ENCODE peak calls at places on chromosome 20, in six cellular contexts. C is foreskin fibroblast, T is fibroblast of lung, E is fibroblast of the aortic adventitia, N is body of pancreas, U is GM06990. Q is an unnamed sample.

GRCh38 chr20:6665621-6666345 is 101.7 kb upstream of the BMP2 start:
- DNase-seq in C (no peak), T (peak; percentile 36), E (no peak), N (no peak), U (no peak), Q (no peak)

GRCh38 chr20:8331740-8332412 is 199.8 kb downstream of the PLCB1 start:
- DNase-seq in C (peak; percentile 83), T (peak; percentile 85), E (peak; percentile 53), N (peak; percentile 49), U (no peak), Q (peak; percentile 10)

GRCh38 chr20:22626501-22626900 is 42.1 kb upstream of the FOXA2 start:
- DNase-seq in C (no peak), T (no peak), E (no peak), N (no peak), U (no peak), Q (no peak)

GRCh38 chr20:57398231-57398821 is 7.1 kb downstream of the RBM38 start:
- DNase-seq in C (no peak), T (no peak), E (no peak), N (peak; percentile 60), U (peak; percentile 96), Q (no peak)

GRCh38 chr20:26218301-26218700 is 521.6 kb upstream of the ZNF337 start:
- DNase-seq in C (peak; percentile 26), T (no peak), E (peak; percentile 9), N (no peak), U (no peak), Q (no peak)

GRCh38 chr20:33680681-33681080 is 5.5 kb downstream of the E2F1 start:
- DNase-seq in C (no peak), T (peak; percentile 51), E (peak; percentile 78), N (no peak), U (no peak), Q (no peak)

GRCh38 chr20:57298457-57298856 is 31.1 kb upstream of the SPO11 start:
- DNase-seq in C (no peak), T (no peak), E (no peak), N (no peak), U (no peak), Q (no peak)

GRCh38 chr20:16520154-16520553 is 53.1 kb downstream of the KIF16B start:
- DNase-seq in C (no peak), T (peak; percentile 11), E (no peak), N (no peak), U (no peak), Q (no peak)

GRCh38 chr20:3670511-3670910 is 7.3 kb upstream of the GFRA4 start:
- DNase-seq in C (no peak), T (no peak), E (no peak), N (no peak), U (no peak), Q (no peak)

GRCh38 chr20:58546756-58547526 is 31.7 kb upstream of the APCDD1L start:
- DNase-seq in C (no peak), T (peak; percentile 43), E (no peak), N (no peak), U (no peak), Q (no peak)

GRCh38 chr20:41377275-41377674 is 10.7 kb upstream of the EMILIN3 start:
- DNase-seq in C (no peak), T (no peak), E (no peak), N (no peak), U (no peak), Q (no peak)

GRCh38 chr20:50249447-50250388 is 59.1 kb downstream of the CEBPB start:
- DNase-seq in C (no peak), T (no peak), E (no peak), N (no peak), U (no peak), Q (no peak)

GRCh38 chr20:38932457-38933120 is 6.4 kb downstream of the FAM83D start:
- DNase-seq in C (peak; percentile 52), T (peak; percentile 76), E (peak; percentile 90), N (no peak), U (no peak), Q (peak; percentile 78)

GRCh38 chr20:45937765-45938164 is 3.3 kb downstream of the PCIF1 start:
- DNase-seq in C (no peak), T (peak; percentile 51), E (no peak), N (no peak), U (no peak), Q (no peak)

GRCh38 chr20:21315138-21315537 is 12.0 kb downstream of the XRN2 start:
- DNase-seq in C (peak; percentile 50), T (peak; percentile 94), E (peak; percentile 96), N (peak; percentile 35), U (no peak), Q (peak; percentile 95)

GRCh38 chr20:24771651-24772061 is 177.4 kb upstream of the CST7 start:
- DNase-seq in C (no peak), T (no peak), E (no peak), N (no peak), U (no peak), Q (no peak)

GRCh38 chr20:641516-641913 is 11.5 kb downstream of the SRXN1 start:
- DNase-seq in C (no peak), T (no peak), E (no peak), N (no peak), U (no peak), Q (no peak)

GRCh38 chr20:17835240-17835940 is 133.2 kb downstream of the SNX5 start:
- DNase-seq in C (peak; percentile 81), T (peak; percentile 90), E (peak; percentile 93), N (peak; percentile 43), U (no peak), Q (peak; percentile 90)

GRCh38 chr20:62900692-62901584 is 25.4 kb downstream of the DIDO1 start:
- DNase-seq in C (no peak), T (peak; percentile 23), E (no peak), N (peak; percentile 62), U (no peak), Q (peak; percentile 90)
- TF ChIP-seq CTCF in C (no peak), T (no peak), E (peak; percentile 14), N (no peak), U (peak; percentile 18), Q (peak; percentile 67)

DNA sequence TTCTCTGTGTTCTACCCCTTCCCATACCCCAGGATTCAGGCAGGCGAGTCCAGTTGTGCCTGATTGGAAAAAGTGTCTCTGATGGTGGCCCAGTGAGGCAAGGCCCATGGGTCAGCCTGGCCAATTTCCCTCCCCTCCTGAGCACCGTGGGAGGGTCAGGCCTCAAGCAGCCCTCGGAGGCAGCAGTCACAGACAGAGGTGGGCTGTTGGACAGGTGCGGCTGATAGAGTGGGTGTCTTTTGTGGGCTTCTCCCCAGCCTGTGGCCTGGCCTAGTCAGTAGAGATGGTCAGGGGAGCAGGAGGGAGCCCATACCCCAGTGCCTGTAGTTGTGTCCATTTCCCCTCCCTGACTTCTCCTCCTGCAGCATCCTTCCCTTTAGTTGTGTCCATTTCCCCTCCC is 8.9 kb downstream of the MYT1 start:
- DNase-seq in C (no peak), T (no peak), E (no peak), N (no peak), U (no peak), Q (no peak)
- H3K4me3 ChIP-seq in C (no peak overlapping the region), T (no peak overlapping the region), E (no peak overlapping the region), N (no peak overlapping the region), U (no peak overlapping the region), Q (no peak overlapping the region)

GRCh38 chr20:53495357-53495756 is 98.3 kb downstream of the ZNF217 start:
- DNase-seq in C (no peak), T (peak; percentile 44), E (no peak), N (no peak), U (no peak), Q (no peak)

GRCh38 chr20:53494753-53495152 is 98.9 kb downstream of the ZNF217 start:
- DNase-seq in C (no peak), T (no peak), E (no peak), N (no peak), U (no peak), Q (no peak)

GRCh38 chr20:53489528-53489927 is 104.1 kb downstream of the ZNF217 start:
- DNase-seq in C (no peak), T (no peak), E (no peak), N (no peak), U (no peak), Q (no peak)

GRCh38 chr20:53492212-53492611 is 101.4 kb downstream of the ZNF217 start:
- DNase-seq in C (no peak), T (no peak), E (no peak), N (no peak), U (no peak), Q (peak; percentile 17)

GRCh38 chr20:53493201-53493908 is 100.3 kb downstream of the ZNF217 start:
- DNase-seq in C (no peak), T (no peak), E (peak; percentile 20), N (no peak), U (no peak), Q (no peak)
- TF ChIP-seq CTCF in C (no peak), T (no peak), E (peak; percentile 7), N (no peak), U (no peak), Q (no peak)

GRCh38 chr20:44582321-44583025 is at the start of gene PKIG:
- DNase-seq in C (peak; percentile 82), T (peak; percentile 89), E (peak; percentile 83), N (peak; percentile 34), U (no peak), Q (peak; percentile 39)
- H3K4me3 ChIP-seq in C (peak within 1 kb of the TSS; percentile 47), T (peak within 1 kb of the TSS; percentile 72), E (peak within 1 kb of the TSS; percentile 67), N (no peak within 1 kb of the TSS), U (peak within 1 kb of the TSS; percentile 58), Q (no peak within 1 kb of the TSS)

GRCh38 chr20:51425347-51426106 is 117.0 kb downstream of the NFATC2 start:
- DNase-seq in C (no peak), T (no peak), E (no peak), N (no peak), U (no peak), Q (no peak)

GRCh38 chr20:51424270-51425041 is 118.1 kb downstream of the NFATC2 start:
- DNase-seq in C (no peak), T (no peak), E (no peak), N (no peak), U (no peak), Q (no peak)

GRCh38 chr20:51420805-51421204 is 121.7 kb downstream of the NFATC2 start:
- DNase-seq in C (no peak), T (no peak), E (no peak), N (no peak), U (no peak), Q (no peak)

GRCh38 chr20:51422912-51423667 is 119.4 kb downstream of the NFATC2 start:
- DNase-seq in C (no peak), T (no peak), E (no peak), N (no peak), U (no peak), Q (no peak)

GRCh38 chr20:51423810-51424209 is 118.7 kb downstream of the NFATC2 start:
- DNase-seq in C (no peak), T (no peak), E (no peak), N (no peak), U (no peak), Q (no peak)
- TF ChIP-seq CTCF in C (no peak), T (no peak), E (no peak), N (no peak), U (no peak), Q (no peak)

GRCh38 chr20:48920527-48921167 is 864 bp upstream of the ARFGEF2 start:
- DNase-seq in C (no peak), T (no peak), E (no peak), N (no peak), U (no peak), Q (no peak)

GRCh38 chr20:48921168-48921882 is at the start of gene ARFGEF2:
- DNase-seq in C (peak; percentile 91), T (peak; percentile 85), E (peak; percentile 82), N (peak; percentile 90), U (peak; percentile 96), Q (peak; percentile 90)

GRCh38 chr20:48921883-48922867 is 664 bp downstream of the ARFGEF2 start:
- DNase-seq in C (peak; percentile 41), T (peak; percentile 53), E (no peak), N (peak; percentile 68), U (no peak), Q (peak; percentile 66)

GRCh38 chr20:48924711-48925109 is 3.2 kb downstream of the ARFGEF2 start:
- DNase-seq in C (no peak), T (no peak), E (no peak), N (no peak), U (no peak), Q (no peak)

GRCh38 chr20:48923149-48923718 is 1.7 kb downstream of the ARFGEF2 start:
- DNase-seq in C (no peak), T (no peak), E (peak; percentile 56), N (no peak), U (no peak), Q (no peak)
- H3K4me3 ChIP-seq in C (peak overlapping the region; percentile 98), T (peak overlapping the region; percentile 97), E (peak overlapping the region; percentile 97), N (no peak overlapping the region), U (peak overlapping the region; percentile 89), Q (peak overlapping the region; percentile 92)